ENCODE peak calls at places on chromosome 13, in eight cellular contexts. One of them, this sample, is unnamed.
A peak's percentile ranks its signal among the peaks of the same experiment; 100 is the strongest.

GRCh38 chr13:72304121-72304745 is 423.2 kb downstream of the MZT1 start:
- DNase-seq in heart left ventricle: no peak
- DNase-seq in lower leg skin: no peak
- DNase-seq in left ventricle myocardium inferior: no peak
- DNase-seq in mammary epithelial cell: no peak
- DNase-seq in fibroblast of mammary gland: peak; percentile 14
- DNase-seq in mucosa of descending colon: no peak
- DNase-seq in tibial artery: no peak
- DNase-seq in this sample: peak; percentile 12

GRCh38 chr13:65499251-65499650 is 1730.9 kb downstream of the PCDH9 start:
- DNase-seq in heart left ventricle: no peak
- DNase-seq in lower leg skin: no peak
- DNase-seq in left ventricle myocardium inferior: no peak
- DNase-seq in mammary epithelial cell: no peak
- DNase-seq in fibroblast of mammary gland: peak; percentile 25
- DNase-seq in mucosa of descending colon: no peak
- DNase-seq in tibial artery: no peak
- DNase-seq in this sample: peak; percentile 3

GRCh38 chr13:93290503-93290902 is 63.9 kb downstream of the GPC6 start:
- DNase-seq in heart left ventricle: no peak
- DNase-seq in lower leg skin: no peak
- DNase-seq in left ventricle myocardium inferior: no peak
- DNase-seq in mammary epithelial cell: no peak
- DNase-seq in fibroblast of mammary gland: peak; percentile 39
- DNase-seq in mucosa of descending colon: no peak
- DNase-seq in tibial artery: no peak
- DNase-seq in this sample: no peak

GRCh38 chr13:50291611-50292010 is 276.4 kb downstream of the KCNRG start:
- DNase-seq in heart left ventricle: no peak
- DNase-seq in lower leg skin: no peak
- DNase-seq in left ventricle myocardium inferior: no peak
- DNase-seq in mammary epithelial cell: no peak
- DNase-seq in fibroblast of mammary gland: peak; percentile 28
- DNase-seq in mucosa of descending colon: no peak
- DNase-seq in tibial artery: no peak
- DNase-seq in this sample: no peak

GRCh38 chr13:99721606-99722384 is 220.5 kb downstream of the TM9SF2 start:
- DNase-seq in heart left ventricle: no peak
- DNase-seq in lower leg skin: no peak
- DNase-seq in left ventricle myocardium inferior: no peak
- DNase-seq in mammary epithelial cell: no peak
- DNase-seq in fibroblast of mammary gland: no peak
- DNase-seq in mucosa of descending colon: no peak
- DNase-seq in tibial artery: no peak
- DNase-seq in this sample: no peak

GRCh38 chr13:30711375-30711774 is 24.0 kb upstream of the ALOX5AP start:
- DNase-seq in heart left ventricle: no peak
- DNase-seq in lower leg skin: no peak
- DNase-seq in left ventricle myocardium inferior: no peak
- DNase-seq in mammary epithelial cell: peak; percentile 42
- DNase-seq in fibroblast of mammary gland: peak; percentile 71
- DNase-seq in mucosa of descending colon: no peak
- DNase-seq in tibial artery: no peak
- DNase-seq in this sample: no peak

GRCh38 chr13:113410472-113411201 is 42.7 kb downstream of the ADPRHL1 start:
- DNase-seq in heart left ventricle: peak; percentile 55
- DNase-seq in lower leg skin: no peak
- DNase-seq in left ventricle myocardium inferior: no peak
- DNase-seq in mammary epithelial cell: peak; percentile 65
- DNase-seq in fibroblast of mammary gland: peak; percentile 96
- DNase-seq in mucosa of descending colon: peak; percentile 34
- DNase-seq in tibial artery: peak; percentile 61
- DNase-seq in this sample: peak; percentile 42

GRCh38 chr13:99979453-99980200 is 2.0 kb upstream of the ZIC2 start:
- DNase-seq in heart left ventricle: peak; percentile 65
- DNase-seq in lower leg skin: no peak
- DNase-seq in left ventricle myocardium inferior: no peak
- DNase-seq in mammary epithelial cell: no peak
- DNase-seq in fibroblast of mammary gland: no peak
- DNase-seq in mucosa of descending colon: no peak
- DNase-seq in tibial artery: no peak
- DNase-seq in this sample: no peak

GRCh38 chr13:29304148-29304547 is 291.3 kb downstream of the SLC7A1 start:
- DNase-seq in heart left ventricle: no peak
- DNase-seq in lower leg skin: no peak
- DNase-seq in left ventricle myocardium inferior: no peak
- DNase-seq in mammary epithelial cell: no peak
- DNase-seq in fibroblast of mammary gland: no peak
- DNase-seq in mucosa of descending colon: no peak
- DNase-seq in tibial artery: no peak
- DNase-seq in this sample: no peak

GRCh38 chr13:45410466-45410865 is 7.7 kb downstream of the SLC25A30 start:
- DNase-seq in heart left ventricle: no peak
- DNase-seq in lower leg skin: no peak
- DNase-seq in left ventricle myocardium inferior: no peak
- DNase-seq in mammary epithelial cell: no peak
- DNase-seq in fibroblast of mammary gland: no peak
- DNase-seq in mucosa of descending colon: no peak
- DNase-seq in tibial artery: no peak
- DNase-seq in this sample: no peak

GRCh38 chr13:46295531-46296464 is 84.1 kb downstream of the LRRC63 start:
- DNase-seq in heart left ventricle: peak; percentile 54
- DNase-seq in lower leg skin: peak; percentile 24
- DNase-seq in left ventricle myocardium inferior: no peak
- DNase-seq in mammary epithelial cell: peak; percentile 86
- DNase-seq in fibroblast of mammary gland: peak; percentile 98
- DNase-seq in mucosa of descending colon: peak; percentile 34
- DNase-seq in tibial artery: peak; percentile 34
- DNase-seq in this sample: peak; percentile 94

GRCh38 chr13:77509221-77509620 is 26.3 kb upstream of the SCEL start:
- DNase-seq in heart left ventricle: no peak
- DNase-seq in lower leg skin: no peak
- DNase-seq in left ventricle myocardium inferior: no peak
- DNase-seq in mammary epithelial cell: no peak
- DNase-seq in fibroblast of mammary gland: peak; percentile 63
- DNase-seq in mucosa of descending colon: no peak
- DNase-seq in tibial artery: no peak
- DNase-seq in this sample: no peak

GRCh38 chr13:48506092-48506701 is 26.7 kb downstream of the RCBTB2 start:
- DNase-seq in heart left ventricle: peak; percentile 67
- DNase-seq in lower leg skin: no peak
- DNase-seq in left ventricle myocardium inferior: no peak
- DNase-seq in mammary epithelial cell: peak; percentile 4
- DNase-seq in fibroblast of mammary gland: no peak
- DNase-seq in mucosa of descending colon: no peak
- DNase-seq in tibial artery: no peak
- DNase-seq in this sample: no peak

DNA sequence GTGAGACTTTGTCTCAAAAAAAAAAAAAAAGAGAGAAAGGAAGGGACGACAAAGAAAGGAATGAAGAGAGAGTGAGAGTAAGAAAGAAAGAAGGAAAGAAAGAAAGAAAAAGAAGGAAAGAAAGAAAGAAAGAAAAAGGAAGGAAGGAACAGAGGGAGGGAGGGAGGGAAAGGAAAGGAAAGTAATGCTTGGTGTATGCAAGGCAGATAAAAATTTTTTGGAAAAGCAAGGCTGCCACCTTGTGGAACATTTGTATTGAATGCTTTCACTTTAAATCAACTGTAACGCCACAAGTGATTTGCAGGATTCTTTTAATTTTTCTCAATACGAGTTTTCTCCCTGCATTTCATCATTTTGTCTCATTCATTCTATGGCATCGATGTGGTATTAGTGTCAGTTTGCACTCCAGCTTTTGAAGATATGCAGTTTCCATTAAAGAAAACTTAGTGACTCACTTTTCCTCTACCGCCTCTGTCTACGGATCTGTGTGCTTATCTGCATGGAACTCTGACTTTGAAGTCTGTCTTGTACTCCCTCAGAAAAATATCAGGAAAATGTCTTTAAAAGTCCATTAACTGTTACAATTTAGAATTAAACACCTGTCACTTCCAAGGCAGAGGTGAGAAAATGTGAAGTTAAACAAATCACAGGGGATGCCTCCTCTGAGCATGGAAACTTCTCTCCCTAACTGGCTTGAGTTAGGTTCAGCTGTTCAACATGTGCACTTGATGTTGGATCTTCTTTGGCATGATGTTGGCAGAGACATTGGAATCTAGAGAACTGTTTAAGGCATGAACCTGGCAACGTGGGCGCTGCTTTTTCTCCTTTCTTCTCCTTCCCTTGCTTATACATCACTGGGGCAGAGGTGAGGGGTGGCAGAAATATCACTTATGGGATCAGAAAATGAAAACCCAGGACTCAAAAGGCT is 20.0 kb upstream of the ZDHHC20 start:
- DNase-seq in heart left ventricle: no peak
- DNase-seq in lower leg skin: peak; percentile 61
- DNase-seq in left ventricle myocardium inferior: no peak
- DNase-seq in mammary epithelial cell: peak; percentile 57
- DNase-seq in fibroblast of mammary gland: peak; percentile 82
- DNase-seq in mucosa of descending colon: peak; percentile 86
- DNase-seq in tibial artery: no peak
- DNase-seq in this sample: peak; percentile 23
- H3K4me3 ChIP-seq in heart left ventricle: peak overlapping the region; percentile 38
- H3K4me3 ChIP-seq in lower leg skin: no peak overlapping the region
- H3K4me3 ChIP-seq in left ventricle myocardium inferior: peak overlapping the region; percentile 47
- H3K4me3 ChIP-seq in mammary epithelial cell: peak overlapping the region; percentile 4
- H3K4me3 ChIP-seq in fibroblast of mammary gland: peak overlapping the region; percentile 16
- H3K4me3 ChIP-seq in mucosa of descending colon: no peak overlapping the region
- H3K4me3 ChIP-seq in tibial artery: no peak overlapping the region
- H3K4me3 ChIP-seq in this sample: peak overlapping the region; percentile 41

GRCh38 chr13:42355841-42356575 is 84.1 kb downstream of the AKAP11 start:
- DNase-seq in heart left ventricle: no peak
- DNase-seq in lower leg skin: no peak
- DNase-seq in left ventricle myocardium inferior: no peak
- DNase-seq in mammary epithelial cell: peak; percentile 19
- DNase-seq in fibroblast of mammary gland: no peak
- DNase-seq in mucosa of descending colon: no peak
- DNase-seq in tibial artery: no peak
- DNase-seq in this sample: no peak

GRCh38 chr13:42354246-42355117 is 82.5 kb downstream of the AKAP11 start:
- DNase-seq in heart left ventricle: no peak
- DNase-seq in lower leg skin: no peak
- DNase-seq in left ventricle myocardium inferior: no peak
- DNase-seq in mammary epithelial cell: peak; percentile 74
- DNase-seq in fibroblast of mammary gland: peak; percentile 76
- DNase-seq in mucosa of descending colon: no peak
- DNase-seq in tibial artery: no peak
- DNase-seq in this sample: peak; percentile 28

GRCh38 chr13:42350141-42350540 is 78.2 kb downstream of the AKAP11 start:
- DNase-seq in heart left ventricle: no peak
- DNase-seq in lower leg skin: no peak
- DNase-seq in left ventricle myocardium inferior: no peak
- DNase-seq in mammary epithelial cell: no peak
- DNase-seq in fibroblast of mammary gland: no peak
- DNase-seq in mucosa of descending colon: no peak
- DNase-seq in tibial artery: no peak
- DNase-seq in this sample: no peak

GRCh38 chr13:42360046-42360445 is 88.1 kb downstream of the AKAP11 start:
- DNase-seq in heart left ventricle: no peak
- DNase-seq in lower leg skin: no peak
- DNase-seq in left ventricle myocardium inferior: no peak
- DNase-seq in mammary epithelial cell: no peak
- DNase-seq in fibroblast of mammary gland: no peak
- DNase-seq in mucosa of descending colon: no peak
- DNase-seq in tibial artery: no peak
- DNase-seq in this sample: no peak

GRCh38 chr13:42355118-42355840 is 83.3 kb downstream of the AKAP11 start:
- DNase-seq in heart left ventricle: no peak
- DNase-seq in lower leg skin: no peak
- DNase-seq in left ventricle myocardium inferior: no peak
- DNase-seq in mammary epithelial cell: no peak
- DNase-seq in fibroblast of mammary gland: no peak
- DNase-seq in mucosa of descending colon: no peak
- DNase-seq in tibial artery: no peak
- DNase-seq in this sample: no peak
- TF ChIP-seq CTCF in heart left ventricle: no peak
- TF ChIP-seq CTCF in lower leg skin: no peak
- TF ChIP-seq CTCF in left ventricle myocardium inferior: no peak
- TF ChIP-seq CTCF in mammary epithelial cell: no peak
- TF ChIP-seq CTCF in fibroblast of mammary gland: no peak
- TF ChIP-seq CTCF in mucosa of descending colon: no peak
- TF ChIP-seq CTCF in tibial artery: no peak
- TF ChIP-seq CTCF in this sample: no peak

GRCh38 chr13:37070956-37071355 is 11.5 kb upstream of the SUPT20H start:
- DNase-seq in heart left ventricle: no peak
- DNase-seq in lower leg skin: no peak
- DNase-seq in left ventricle myocardium inferior: no peak
- DNase-seq in mammary epithelial cell: no peak
- DNase-seq in fibroblast of mammary gland: peak; percentile 72
- DNase-seq in mucosa of descending colon: no peak
- DNase-seq in tibial artery: no peak
- DNase-seq in this sample: no peak

GRCh38 chr13:37074703-37075102 is 15.2 kb upstream of the SUPT20H start:
- DNase-seq in heart left ventricle: no peak
- DNase-seq in lower leg skin: no peak
- DNase-seq in left ventricle myocardium inferior: no peak
- DNase-seq in mammary epithelial cell: peak; percentile 10
- DNase-seq in fibroblast of mammary gland: peak; percentile 55
- DNase-seq in mucosa of descending colon: no peak
- DNase-seq in tibial artery: no peak
- DNase-seq in this sample: no peak

GRCh38 chr13:37075164-37075563 is 15.7 kb upstream of the SUPT20H start:
- DNase-seq in heart left ventricle: no peak
- DNase-seq in lower leg skin: no peak
- DNase-seq in left ventricle myocardium inferior: no peak
- DNase-seq in mammary epithelial cell: no peak
- DNase-seq in fibroblast of mammary gland: no peak
- DNase-seq in mucosa of descending colon: no peak
- DNase-seq in tibial artery: no peak
- DNase-seq in this sample: no peak

GRCh38 chr13:37072024-37072423 is 12.5 kb upstream of the SUPT20H start:
- DNase-seq in heart left ventricle: no peak
- DNase-seq in lower leg skin: no peak
- DNase-seq in left ventricle myocardium inferior: no peak
- DNase-seq in mammary epithelial cell: no peak
- DNase-seq in fibroblast of mammary gland: peak; percentile 4
- DNase-seq in mucosa of descending colon: no peak
- DNase-seq in tibial artery: no peak
- DNase-seq in this sample: no peak

GRCh38 chr13:37076818-37077217 is 17.3 kb upstream of the SUPT20H start:
- DNase-seq in heart left ventricle: no peak
- DNase-seq in lower leg skin: no peak
- DNase-seq in left ventricle myocardium inferior: no peak
- DNase-seq in mammary epithelial cell: no peak
- DNase-seq in fibroblast of mammary gland: no peak
- DNase-seq in mucosa of descending colon: no peak
- DNase-seq in tibial artery: no peak
- DNase-seq in this sample: no peak
- H3K4me3 ChIP-seq in heart left ventricle: no peak overlapping the region
- H3K4me3 ChIP-seq in lower leg skin: no peak overlapping the region
- H3K4me3 ChIP-seq in left ventricle myocardium inferior: no peak overlapping the region
- H3K4me3 ChIP-seq in mammary epithelial cell: no peak overlapping the region
- H3K4me3 ChIP-seq in fibroblast of mammary gland: no peak overlapping the region
- H3K4me3 ChIP-seq in mucosa of descending colon: no peak overlapping the region
- H3K4me3 ChIP-seq in tibial artery: no peak overlapping the region
- H3K4me3 ChIP-seq in this sample: no peak overlapping the region

DNA sequence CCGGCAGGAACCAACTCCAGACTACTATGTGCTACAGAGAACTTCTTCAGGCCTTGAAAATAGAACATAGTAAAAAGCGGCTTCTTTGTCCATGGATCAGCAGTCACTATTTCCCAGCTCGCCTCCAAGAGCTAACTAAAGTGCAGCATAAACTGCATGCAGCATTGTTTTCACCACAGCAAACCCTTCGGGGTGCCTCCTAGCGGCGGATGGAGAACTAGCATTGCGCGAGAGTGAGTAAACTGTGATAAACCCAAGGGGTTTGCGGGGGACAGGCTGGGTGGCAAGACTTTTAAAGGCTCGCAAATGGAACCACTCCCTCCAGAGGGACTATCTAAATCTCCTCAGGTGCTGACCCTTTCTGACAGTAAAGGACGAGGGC is 21.6 kb upstream of the SGCG start:
- DNase-seq in heart left ventricle: no peak
- DNase-seq in lower leg skin: no peak
- DNase-seq in left ventricle myocardium inferior: peak; percentile 33
- DNase-seq in mammary epithelial cell: no peak
- DNase-seq in fibroblast of mammary gland: peak; percentile 43
- DNase-seq in mucosa of descending colon: peak; percentile 26
- DNase-seq in tibial artery: peak; percentile 48
- DNase-seq in this sample: no peak
- TF ChIP-seq CTCF in heart left ventricle: peak; percentile 33
- TF ChIP-seq CTCF in lower leg skin: no peak
- TF ChIP-seq CTCF in left ventricle myocardium inferior: peak; percentile 70
- TF ChIP-seq CTCF in mammary epithelial cell: no peak
- TF ChIP-seq CTCF in fibroblast of mammary gland: peak; percentile 72
- TF ChIP-seq CTCF in mucosa of descending colon: no peak
- TF ChIP-seq CTCF in tibial artery: peak; percentile 43
- TF ChIP-seq CTCF in this sample: peak; percentile 46